ENCODE peak calls at places on chromosomes 11 and 22, in four cellular contexts. V, T, L and Q are unnamed samples.

GRCh38 chr11:64802370-64803162 is 448 bp downstream of the MAP4K2 start:
- DNase-seq in V (peak), T (no peak), L (no peak), Q (no peak)

GRCh38 chr11:33388793-33389525 is 131.8 kb downstream of the HIPK3 start:
- DNase-seq in V (no peak), T (no peak), L (no peak), Q (no peak)

GRCh38 chr11:101444851-101445250 is 139.0 kb downstream of the TRPC6 start:
- DNase-seq in V (no peak), T (no peak), L (no peak), Q (no peak)

GRCh38 chr11:69915501-69916250 is 96.5 kb upstream of the FGF3 start:
- DNase-seq in V (peak), T (no peak), L (peak), Q (peak)

GRCh38 chr11:13337986-13338436 is 60.4 kb downstream of the BMAL1 start:
- DNase-seq in V (no peak), T (no peak), L (no peak), Q (no peak)

GRCh38 chr11:65419773-65420481 is 2.7 kb upstream of the NEAT1 start:
- DNase-seq in V (peak), T (no peak), L (peak), Q (peak)

GRCh38 chr11:71206186-71206585 is 46.2 kb downstream of the SHANK2 start:
- DNase-seq in V (no peak), T (no peak), L (no peak), Q (no peak)

GRCh38 chr11:15707971-15708370 is 593.2 kb downstream of the INSC start:
- DNase-seq in V (peak), T (no peak), L (no peak), Q (no peak)

GRCh38 chr22:33002035-33002434 is 56.1 kb downstream of the SYN3 start:
- DNase-seq in V (no peak), T (no peak), L (no peak), Q (no peak)

GRCh38 chr11:64447717-64448598 is 89.0 kb downstream of the RPS6KA4 start:
- DNase-seq in V (no peak), T (peak), L (no peak), Q (no peak)

GRCh38 chr11:70763606-70764005 is 365.3 kb downstream of the CTTN start:
- DNase-seq in V (no peak), T (no peak), L (no peak), Q (no peak)

GRCh38 chr11:91742155-91742554 is 482.5 kb upstream of the FAT3 start:
- DNase-seq in V (no peak), T (no peak), L (no peak), Q (no peak)

GRCh38 chr11:13227676-13228255 is 49.8 kb upstream of the BMAL1 start:
- DNase-seq in V (no peak), T (no peak), L (no peak), Q (no peak)

GRCh38 chr11:116890607-116891006 is 53.2 kb upstream of the APOA1 start:
- DNase-seq in V (no peak), T (no peak), L (no peak), Q (no peak)

GRCh38 chr11:2664331-2664730 is 35.5 kb downstream of the KCNQ1OT1 start:
- DNase-seq in V (no peak), T (no peak), L (no peak), Q (no peak)

GRCh38 chr22:47395481-47395880 is 633.0 kb downstream of the TBC1D22A start:
- DNase-seq in V (no peak), T (no peak), L (no peak), Q (no peak)
- TF ChIP-seq NR2C2 in V (no peak), T (no peak), L (no peak), Q (no peak)

GRCh38 chr11:60810583-60810982 is 25.4 kb downstream of the MS4A10 start:
- DNase-seq in V (no peak), T (no peak), L (no peak), Q (no peak)
- TF ChIP-seq NR2C2 in V (no peak), T (no peak), L (no peak), Q (no peak)

GRCh38 chr22:48448821-48449220 is 1378.9 kb downstream of the BRD1 start:
- DNase-seq in V (no peak), T (no peak), L (no peak), Q (no peak)
- TF ChIP-seq NR2C2 in V (no peak), T (no peak), L (no peak), Q (no peak)

GRCh38 chr22:40856513-40857308 is at the start of the genes ST13 and XPNPEP3:
- DNase-seq in V (peak), T (peak), L (peak), Q (peak)

GRCh38 chr22:40853961-40854360 is 2.5 kb downstream of the ST13 start:
- DNase-seq in V (no peak), T (no peak), L (no peak), Q (peak)

GRCh38 chr22:40855960-40856512 is 403 bp downstream of the ST13 start:
- DNase-seq in V (peak), T (no peak), L (no peak), Q (peak)

GRCh38 chr22:40853330-40853729 is 3.1 kb downstream of the ST13 start:
- DNase-seq in V (no peak), T (no peak), L (no peak), Q (no peak)

GRCh38 chr22:40855104-40855959 is 1.1 kb downstream of the ST13 start:
- DNase-seq in V (no peak), T (no peak), L (no peak), Q (peak)
- TF ChIP-seq NR2C2 in V (no peak), T (no peak), L (no peak), Q (no peak)

DNA sequence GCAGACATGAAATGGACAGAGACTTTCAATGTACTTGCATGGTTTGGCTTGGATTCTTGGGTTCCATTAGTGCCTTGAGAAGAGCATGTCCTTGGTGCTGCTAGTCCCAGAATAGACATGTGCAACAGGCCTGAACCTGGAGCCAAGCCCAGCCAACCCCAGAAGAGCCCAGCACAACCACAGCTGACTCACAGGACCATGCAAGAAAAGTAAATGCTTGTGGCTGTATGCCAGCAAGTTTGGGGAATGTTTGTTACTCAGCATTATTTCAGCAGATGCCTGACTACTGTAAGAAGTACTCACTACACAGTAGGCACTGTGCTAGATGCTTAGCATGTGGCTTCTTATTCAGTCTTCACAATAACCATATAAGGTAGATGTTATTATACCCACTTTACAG is 39.2 kb upstream of the HMGXB4 start:
- DNase-seq in V (no peak), T (no peak), L (no peak), Q (no peak)
- TF ChIP-seq NR2C2 in V (no peak), T (no peak), L (no peak), Q (no peak)

GRCh38 chr11:112784323-112785073 is 176.7 kb upstream of the NCAM1 start:
- DNase-seq in V (no peak), T (no peak), L (no peak), Q (no peak)
- TF ChIP-seq NR2C2 in V (no peak), T (no peak), L (no peak), Q (no peak)

DNA sequence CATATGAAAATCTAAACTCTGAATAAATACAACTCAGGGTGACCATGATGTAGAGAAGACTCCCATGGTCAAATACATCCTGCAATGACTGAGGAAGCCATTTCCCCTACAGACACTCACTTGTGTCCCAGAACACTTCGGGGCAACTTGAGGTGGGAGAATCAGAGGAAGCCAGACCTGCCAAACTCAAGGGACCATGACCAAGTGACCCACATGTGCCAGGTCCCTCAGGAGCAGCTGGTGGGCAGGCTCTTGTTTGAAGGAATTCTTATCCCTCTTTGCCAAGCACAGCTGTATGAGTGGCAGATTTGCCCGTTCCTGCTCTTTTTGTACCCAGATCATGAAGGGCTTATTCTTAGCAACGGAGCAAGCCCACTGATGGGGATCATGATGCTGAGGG is 17.8 kb downstream of the SPATA19 start:
- DNase-seq in V (no peak), T (no peak), L (no peak), Q (no peak)
- TF ChIP-seq NR2C2 in V (no peak), T (no peak), L (no peak), Q (no peak)

GRCh38 chr11:108766596-108767173 is 101.8 kb downstream of the DDX10 start:
- DNase-seq in V (no peak), T (no peak), L (no peak), Q (no peak)
- TF ChIP-seq NR2C2 in V (no peak), T (no peak), L (no peak), Q (no peak)

GRCh38 chr11:128432926-128433325 is 154.4 kb downstream of the ETS1 start:
- DNase-seq in V (no peak), T (no peak), L (no peak), Q (no peak)

GRCh38 chr11:128434411-128434810 is 152.9 kb downstream of the ETS1 start:
- DNase-seq in V (no peak), T (no peak), L (no peak), Q (no peak)

GRCh38 chr11:128431931-128432330 is 155.4 kb downstream of the ETS1 start:
- DNase-seq in V (no peak), T (no peak), L (no peak), Q (no peak)

DNA sequence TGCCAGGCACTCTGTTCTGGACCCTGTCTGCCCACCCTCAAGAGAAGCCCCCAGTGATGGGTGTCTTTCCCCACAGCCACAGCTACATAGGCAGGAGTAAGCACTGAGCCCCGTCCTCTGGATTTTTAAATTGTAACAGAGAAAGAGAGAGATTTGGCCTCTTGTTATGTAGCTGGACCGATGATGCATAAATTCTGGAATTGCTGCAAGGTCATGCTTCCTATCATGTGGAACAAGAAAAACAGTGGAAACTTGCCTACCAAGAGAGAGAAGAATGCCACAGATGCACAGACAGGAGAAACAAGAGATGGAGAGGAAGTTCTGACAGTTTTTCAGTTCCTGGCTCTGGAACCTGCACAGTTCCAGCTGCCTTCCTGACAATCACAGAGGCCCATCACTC is 150.2 kb downstream of the ETS1 start:
- DNase-seq in V (no peak), T (no peak), L (no peak), Q (no peak)
- TF ChIP-seq NR2C2 in V (no peak), T (no peak), L (no peak), Q (no peak)

DNA sequence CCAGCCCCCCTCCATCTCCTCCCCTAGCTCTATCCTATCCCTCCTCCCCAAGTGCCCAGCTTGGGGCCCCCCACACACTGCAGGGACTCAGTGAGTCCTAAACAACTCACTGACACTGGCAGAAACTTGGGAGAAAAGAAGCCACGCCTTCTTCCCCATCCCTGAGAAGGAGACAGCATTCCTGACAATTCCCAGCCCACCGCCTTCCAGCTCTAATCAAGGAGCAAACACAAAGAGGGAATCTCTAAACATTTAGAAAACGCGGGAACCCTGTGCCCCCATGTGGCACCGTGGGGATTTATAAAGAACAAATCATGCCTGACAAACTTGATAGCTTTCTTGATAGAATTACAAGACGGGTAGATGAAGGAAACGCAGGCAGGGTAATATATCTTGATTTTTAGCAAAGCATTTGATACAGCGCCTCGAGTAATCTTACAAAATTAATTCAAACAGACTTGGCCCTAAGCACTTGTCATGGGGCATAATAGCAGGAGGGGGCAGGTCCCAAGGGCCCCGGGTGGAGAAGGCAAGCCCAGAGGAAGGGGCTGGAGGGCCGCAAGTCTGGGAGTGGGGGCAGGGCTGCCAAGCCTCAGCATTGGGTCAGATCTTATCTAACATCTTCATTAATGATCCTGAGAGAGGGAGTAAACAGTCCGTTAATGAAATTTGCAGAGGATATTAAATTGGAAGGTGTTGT is 4.6 kb downstream of the CHST1 start:
- DNase-seq in V (no peak), T (no peak), L (no peak), Q (no peak)
- TF ChIP-seq NR2C2 in V (no peak), T (no peak), L (no peak), Q (no peak)